ENCODE peak calls at places on chromosomes 12 and 14, in five cellular contexts. A is activated CD4-positive, alpha-beta T cell treated with anti-CD3 and anti-CD28 coated beads, Interleukin-2, amount 50 U/mL, for 1 hour; M is IMR-90; T is NCI-H2081; C is SW480. W is an unnamed sample.

GRCh38 chr14:99282261-99283050 is 10.5 kb upstream of the BCL11B start:
- DNase-seq in M (no peak), A (no peak), T (no peak), C (no peak), W (no peak)

GRCh38 chr12:42428850-42429249 is 102.9 kb downstream of the PPHLN1 start:
- DNase-seq in C (no peak), T (no peak), A (no peak), M (no peak), W (no peak)

GRCh38 chr14:97642631-97643030 is 845.4 kb downstream of the VRK1 start:
- DNase-seq in M (no peak), A (no peak), T (no peak), C (no peak), W (no peak)

GRCh38 chr12:92543359-92543758 is 159.4 kb upstream of the PLEKHG7 start:
- DNase-seq in C (no peak), T (no peak), A (no peak), M (no peak), W (no peak)

GRCh38 chr12:47079365-47079893 is at the start of gene PCED1B:
- DNase-seq in M (peak), A (peak), C (peak), T (peak), W (peak)

GRCh38 chr14:56666716-56667115 is 87.1 kb downstream of the TMEM260 start:
- DNase-seq in C (no peak), T (no peak), M (peak), A (no peak), W (no peak)

GRCh38 chr12:131810672-131811071 is 17.5 kb upstream of the MMP17 start:
- DNase-seq in A (no peak), C (no peak), M (no peak), T (no peak), W (peak)

GRCh38 chr14:70021548-70021947 is 142.3 kb downstream of the SMOC1 start:
- DNase-seq in T (peak), M (no peak), A (no peak), C (no peak), W (no peak)

GRCh38 chr12:79309039-79309438 is 381.7 kb downstream of the PAWR start:
- DNase-seq in M (no peak), C (no peak), A (no peak), T (no peak), W (no peak)